ENCODE peak calls at places on chromosomes 6 and 20, in eight cellular contexts. A, I, E, O, Y, H, S and L are unnamed samples.

GRCh38 chr20:37898301-37899104 is 4.4 kb upstream of the VSTM2L start:
- ATAC-seq in I (no peak), O (no peak), A (no peak), Y (no peak), E (no peak), S (no peak), H (no peak), L (no peak)

GRCh38 chr6:79702701-79703100 is 71.6 kb downstream of the SH3BGRL2 start:
- ATAC-seq in A (no peak), Y (peak; percentile 48), S (no peak), O (no peak), I (no peak), E (no peak), H (no peak), L (no peak)

GRCh38 chr6:156348376-156348775 is 428.8 kb upstream of the ARID1B start:
- ATAC-seq in A (no peak), O (no peak), E (no peak), S (no peak), I (no peak), Y (no peak), H (peak; percentile 34), L (no peak)

GRCh38 chr6:5876076-5876475 is 130.6 kb downstream of the NRN1 start:
- ATAC-seq in H (no peak), I (no peak), E (no peak), A (no peak), O (no peak), S (no peak), Y (no peak), L (no peak)

GRCh38 chr6:20205722-20206154 is 6.5 kb downstream of the MBOAT1 start:
- ATAC-seq in Y (no peak), I (peak; percentile 2), H (peak; percentile 38), S (no peak), O (no peak), E (no peak), A (no peak), L (no peak)

GRCh38 chr6:6695711-6696048 is 107.2 kb downstream of the LY86 start:
- ATAC-seq in H (peak; percentile 34), E (no peak), S (no peak), A (no peak), O (no peak), I (no peak), Y (no peak), L (peak; percentile 16)

GRCh38 chr6:104603108-104603745 is 256.5 kb downstream of the HACE1 start:
- ATAC-seq in A (no peak), Y (no peak), H (no peak), O (no peak), S (no peak), I (no peak), E (no peak), L (no peak)

GRCh38 chr6:139027620-139028182 is 844 bp upstream of the ABRACL start:
- ATAC-seq in E (no peak), I (peak; percentile 16), Y (peak; percentile 51), O (peak; percentile 11), A (peak; percentile 16), H (no peak), S (peak; percentile 20), L (no peak)

GRCh38 chr20:50802289-50802688 is 7.4 kb downstream of the BCAS4 start:
- ATAC-seq in A (no peak), I (no peak), Y (no peak), O (no peak), S (no peak), H (no peak), E (no peak), L (no peak)

GRCh38 chr20:50281831-50282591 is 91.4 kb downstream of the CEBPB start:
- ATAC-seq in S (peak; percentile 45), H (no peak), A (peak; percentile 72), Y (no peak), O (peak; percentile 22), I (peak; percentile 80), E (no peak), L (no peak)

GRCh38 chr6:16670617-16671051 is 90.6 kb downstream of the ATXN1 start:
- ATAC-seq in E (no peak), O (no peak), I (no peak), S (no peak), H (no peak), Y (peak; percentile 55), A (no peak), L (no peak)

GRCh38 chr6:39077882-39078594 is 29.5 kb downstream of the GLP1R start:
- ATAC-seq in H (no peak), I (no peak), O (no peak), A (no peak), E (no peak), Y (no peak), S (no peak), L (no peak)

GRCh38 chr6:149453597-149454340 is 31.0 kb downstream of the ZC3H12D start:
- ATAC-seq in I (no peak), A (no peak), H (no peak), S (peak; percentile 35), E (no peak), O (no peak), Y (no peak), L (peak; percentile 2)

GRCh38 chr6:101578306-101578705 is 184.8 kb downstream of the GRIK2 start:
- ATAC-seq in O (no peak), E (no peak), Y (no peak), S (no peak), A (no peak), H (no peak), I (no peak), L (no peak)

GRCh38 chr20:59895908-59896307 is 37.5 kb downstream of the SYCP2 start:
- ATAC-seq in H (no peak), A (no peak), O (no peak), I (no peak), E (no peak), S (no peak), Y (no peak), L (no peak)

GRCh38 chr6:30344191-30344867 is 627 bp upstream of the RPP21 start:
- ATAC-seq in S (peak; percentile 3), E (peak; percentile 2), A (no peak), Y (no peak), H (no peak), I (peak; percentile 49), O (peak; percentile 1), L (no peak)
- H3K4me3 ChIP-seq in S (peak overlapping the region; percentile 91), E (peak overlapping the region; percentile 87), A (peak overlapping the region; percentile 94), Y (peak overlapping the region; percentile 75), H (no peak overlapping the region), I (peak overlapping the region; percentile 82), O (peak overlapping the region; percentile 81), L (peak overlapping the region; percentile 91)

GRCh38 chr20:19885981-19886665 is 128.1 kb downstream of the RIN2 start:
- ATAC-seq in Y (no peak), I (no peak), S (peak; percentile 48), O (peak; percentile 27), A (peak; percentile 56), H (peak; percentile 22), E (peak; percentile 70), L (peak; percentile 56)
- TF ChIP-seq POLR2AphosphoS5 in Y (no peak), I (no peak), S (no peak), O (no peak), A (no peak), H (peak; percentile 67), E (no peak), L (peak; percentile 67)

GRCh38 chr20:48799315-48800105 is 28.3 kb downstream of the PREX1 start:
- ATAC-seq in H (no peak), Y (no peak), S (no peak), E (no peak), A (no peak), O (no peak), I (no peak), L (no peak)

GRCh38 chr20:48797850-48798747 is 29.7 kb downstream of the PREX1 start:
- ATAC-seq in S (no peak), A (no peak), Y (no peak), O (no peak), E (no peak), I (no peak), H (no peak), L (no peak)

GRCh38 chr20:48795732-48796131 is 32.1 kb downstream of the PREX1 start:
- ATAC-seq in Y (no peak), S (no peak), E (no peak), I (no peak), O (no peak), A (no peak), H (no peak), L (no peak)

GRCh38 chr20:48795058-48795457 is 32.7 kb downstream of the PREX1 start:
- ATAC-seq in H (no peak), O (no peak), S (no peak), E (no peak), I (no peak), A (no peak), Y (no peak), L (no peak)

GRCh38 chr20:48797275-48797825 is 30.4 kb downstream of the PREX1 start:
- ATAC-seq in E (no peak), O (no peak), S (no peak), Y (peak; percentile 60), H (peak; percentile 81), I (no peak), A (peak; percentile 19), L (peak; percentile 66)
- H3K4me3 ChIP-seq in E (no peak overlapping the region), O (no peak overlapping the region), S (no peak overlapping the region), Y (no peak overlapping the region), H (no peak overlapping the region), I (no peak overlapping the region), A (no peak overlapping the region), L (no peak overlapping the region)

DNA sequence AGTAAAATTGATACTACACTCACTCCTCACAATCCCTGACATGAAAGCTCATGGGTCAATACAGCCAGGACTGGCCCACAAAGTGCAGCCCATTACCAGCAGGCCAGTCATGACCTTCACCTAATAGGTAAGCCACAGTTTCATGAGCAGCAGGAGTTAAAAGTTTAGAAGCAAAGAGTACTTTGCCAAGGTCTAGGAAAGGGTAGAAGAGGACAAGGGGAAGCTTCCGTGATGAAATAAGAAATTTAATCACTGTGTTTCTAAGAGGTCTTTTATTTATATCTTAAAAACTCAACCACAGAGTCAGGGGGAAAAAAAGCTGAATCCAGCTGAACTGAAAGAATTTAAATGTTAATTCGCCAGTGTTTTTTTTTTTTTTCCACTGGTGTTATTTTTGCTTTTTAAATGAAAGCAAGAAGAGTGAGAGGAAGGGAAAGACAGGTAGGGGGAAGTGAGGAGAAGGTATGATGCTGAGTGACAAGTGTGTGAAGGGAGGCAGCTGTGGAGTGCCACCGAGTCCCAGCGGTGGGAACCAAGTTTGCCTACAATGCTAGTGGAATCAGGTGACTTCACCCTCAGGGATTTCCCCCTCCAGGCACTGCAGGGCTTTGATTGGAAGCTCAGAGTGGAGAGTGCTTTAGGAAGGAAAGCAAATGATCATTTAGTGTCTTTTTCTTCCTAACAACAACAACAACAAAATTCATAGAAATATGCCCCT is 120.3 kb upstream of the ENPP5 start:
- ATAC-seq in A (peak; percentile 87), E (no peak), H (no peak), S (no peak), I (no peak), O (no peak), Y (no peak), L (no peak)
- TF ChIP-seq POLR2AphosphoS5 in A (no peak), E (no peak), H (no peak), S (no peak), I (no peak), O (no peak), Y (no peak), L (no peak)

DNA sequence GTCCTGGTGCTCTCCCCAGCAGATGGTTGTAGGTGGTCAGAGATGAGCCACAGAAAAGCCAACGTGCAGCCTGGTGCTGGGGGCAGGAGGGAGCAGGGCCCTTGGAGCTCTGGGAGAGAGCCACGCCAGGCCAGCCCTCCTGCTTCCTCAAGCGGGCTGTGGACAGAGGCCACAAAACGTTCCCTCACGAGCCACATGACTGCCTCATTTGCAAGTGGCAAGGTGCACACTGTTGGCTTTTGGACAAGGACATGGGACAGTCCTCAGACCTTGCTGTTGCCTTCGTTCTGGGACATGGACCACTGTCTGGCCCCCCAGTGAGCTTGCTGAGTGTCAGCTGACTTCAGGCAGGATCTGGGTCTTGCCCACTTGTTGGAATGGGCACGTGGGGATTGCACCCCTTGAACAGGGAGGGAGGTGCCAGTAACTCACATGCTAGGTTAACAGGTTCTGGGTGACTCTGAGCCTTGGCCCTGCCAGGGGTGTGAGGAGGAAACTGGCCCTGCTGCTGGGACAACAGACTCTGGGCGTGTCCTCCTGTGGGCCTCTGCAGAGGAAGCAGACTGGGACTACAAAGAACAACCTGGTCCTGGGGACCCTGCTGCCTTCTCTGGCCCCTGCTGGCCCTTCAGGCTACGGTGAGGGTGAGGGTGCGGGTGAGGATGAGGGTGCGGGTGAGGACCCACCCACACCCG is 2.6 kb downstream of the SLCO4A1 start:
- ATAC-seq in S (no peak), O (no peak), I (no peak), A (no peak), H (no peak), E (no peak), Y (no peak), L (no peak)
- H3K4me3 ChIP-seq in S (no peak overlapping the region), O (no peak overlapping the region), I (no peak overlapping the region), A (no peak overlapping the region), H (peak overlapping the region; percentile 16), E (peak overlapping the region; percentile 65), Y (no peak overlapping the region), L (peak overlapping the region; percentile 65)